ENCODE peak calls at places on chromosomes 12 and 14, in four cellular contexts. One of them, this sample, is unnamed.

GRCh38 chr14:101077511-101078074 is 174.1 kb upstream of the RTL1 start:
- DNase-seq in fibroblast of the aortic adventitia: no peak
- DNase-seq in tibial artery: peak
- DNase-seq in body of pancreas: no peak
- DNase-seq in this sample: peak

GRCh38 chr12:31506907-31507306 is 84.0 kb downstream of the DENND5B start:
- DNase-seq in fibroblast of the aortic adventitia: peak
- DNase-seq in tibial artery: no peak
- DNase-seq in body of pancreas: no peak
- DNase-seq in this sample: no peak

GRCh38 chr12:9730591-9730990 is 2.3 kb downstream of the CLECL1 start:
- DNase-seq in fibroblast of the aortic adventitia: no peak
- DNase-seq in tibial artery: no peak
- DNase-seq in body of pancreas: no peak
- DNase-seq in this sample: no peak

GRCh38 chr12:593396-593976 is 69.8 kb downstream of the NINJ2 start:
- DNase-seq in fibroblast of the aortic adventitia: no peak
- DNase-seq in tibial artery: no peak
- DNase-seq in body of pancreas: no peak
- DNase-seq in this sample: no peak

GRCh38 chr12:124629799-124630198 is 62.4 kb upstream of the NCOR2 start:
- DNase-seq in fibroblast of the aortic adventitia: peak
- DNase-seq in tibial artery: no peak
- DNase-seq in body of pancreas: no peak
- DNase-seq in this sample: no peak

GRCh38 chr12:50799908-50800307 is 36.0 kb downstream of the ATF1 start:
- DNase-seq in fibroblast of the aortic adventitia: peak
- DNase-seq in tibial artery: no peak
- DNase-seq in body of pancreas: no peak
- DNase-seq in this sample: no peak

GRCh38 chr12:92208613-92209121 is 63.0 kb upstream of the BTG1 start:
- DNase-seq in fibroblast of the aortic adventitia: peak
- DNase-seq in tibial artery: no peak
- DNase-seq in body of pancreas: no peak
- DNase-seq in this sample: no peak

GRCh38 chr14:96246535-96246839 is 9.5 kb upstream of the BDKRB1 start:
- DNase-seq in fibroblast of the aortic adventitia: peak
- DNase-seq in tibial artery: peak
- DNase-seq in body of pancreas: no peak
- DNase-seq in this sample: no peak

GRCh38 chr14:95255487-95255886 is 64.2 kb downstream of the CLMN start:
- DNase-seq in fibroblast of the aortic adventitia: peak
- DNase-seq in tibial artery: peak
- DNase-seq in body of pancreas: peak
- DNase-seq in this sample: no peak

GRCh38 chr14:67765192-67765834 is 51.1 kb downstream of the ZFYVE26 start:
- DNase-seq in fibroblast of the aortic adventitia: no peak
- DNase-seq in tibial artery: no peak
- DNase-seq in body of pancreas: no peak
- DNase-seq in this sample: no peak

GRCh38 chr12:1575287-1575798 is 19.0 kb downstream of the FBXL14 start:
- DNase-seq in fibroblast of the aortic adventitia: peak
- DNase-seq in tibial artery: no peak
- DNase-seq in body of pancreas: peak
- DNase-seq in this sample: no peak

GRCh38 chr12:124564232-124564958 is 3.0 kb downstream of the NCOR2 start:
- DNase-seq in fibroblast of the aortic adventitia: no peak
- DNase-seq in tibial artery: no peak
- DNase-seq in body of pancreas: no peak
- DNase-seq in this sample: peak

GRCh38 chr14:105067969-105068301 is 2.7 kb upstream of the GPR132 start:
- DNase-seq in fibroblast of the aortic adventitia: no peak
- DNase-seq in tibial artery: no peak
- DNase-seq in body of pancreas: no peak
- DNase-seq in this sample: no peak

DNA sequence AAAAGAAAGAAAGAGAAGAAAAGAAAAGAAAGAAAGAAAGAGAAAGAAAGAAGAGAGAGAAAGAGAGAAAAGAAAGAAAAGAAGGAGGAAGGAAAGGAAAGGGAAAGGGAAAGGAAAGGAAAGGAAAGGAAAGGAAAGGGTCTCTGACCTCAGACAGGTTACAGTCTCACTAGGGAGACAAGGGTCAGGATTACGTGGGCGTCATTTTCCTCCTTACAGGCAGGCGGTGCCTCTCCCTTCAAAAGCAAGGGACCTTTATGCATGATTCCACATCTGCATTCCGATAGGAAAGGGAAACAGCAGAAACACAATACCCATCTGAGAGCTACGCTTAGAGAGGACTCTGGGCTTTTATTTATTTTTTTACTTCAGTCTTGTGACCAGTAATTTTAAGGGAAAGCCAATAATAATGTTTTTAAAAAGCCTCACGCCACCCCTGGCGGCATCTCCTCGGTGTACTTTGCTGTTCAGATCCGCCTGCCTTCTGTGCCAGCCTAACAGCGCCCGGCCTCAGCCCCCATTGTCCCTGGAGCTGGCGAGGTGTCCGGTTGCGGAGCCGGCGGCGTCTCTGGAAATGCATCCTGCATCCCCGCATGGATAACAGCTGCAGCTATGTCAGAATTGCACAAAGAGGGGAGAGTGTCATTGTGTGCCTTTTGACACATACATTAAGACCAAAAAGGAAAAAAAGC is 882 bp upstream of the HIP1R start:
- DNase-seq in fibroblast of the aortic adventitia: peak
- DNase-seq in tibial artery: no peak
- DNase-seq in body of pancreas: peak
- DNase-seq in this sample: no peak
- TF ChIP-seq CTCF in fibroblast of the aortic adventitia: peak
- TF ChIP-seq CTCF in tibial artery: no peak
- TF ChIP-seq CTCF in body of pancreas: peak
- TF ChIP-seq CTCF in this sample: peak

GRCh38 chr14:63273717-63274673 is 44.7 kb downstream of the GPHB5 start:
- DNase-seq in fibroblast of the aortic adventitia: peak
- DNase-seq in tibial artery: no peak
- DNase-seq in body of pancreas: no peak
- DNase-seq in this sample: no peak
- TF ChIP-seq CTCF in fibroblast of the aortic adventitia: no peak
- TF ChIP-seq CTCF in tibial artery: no peak
- TF ChIP-seq CTCF in body of pancreas: no peak
- TF ChIP-seq CTCF in this sample: peak

DNA sequence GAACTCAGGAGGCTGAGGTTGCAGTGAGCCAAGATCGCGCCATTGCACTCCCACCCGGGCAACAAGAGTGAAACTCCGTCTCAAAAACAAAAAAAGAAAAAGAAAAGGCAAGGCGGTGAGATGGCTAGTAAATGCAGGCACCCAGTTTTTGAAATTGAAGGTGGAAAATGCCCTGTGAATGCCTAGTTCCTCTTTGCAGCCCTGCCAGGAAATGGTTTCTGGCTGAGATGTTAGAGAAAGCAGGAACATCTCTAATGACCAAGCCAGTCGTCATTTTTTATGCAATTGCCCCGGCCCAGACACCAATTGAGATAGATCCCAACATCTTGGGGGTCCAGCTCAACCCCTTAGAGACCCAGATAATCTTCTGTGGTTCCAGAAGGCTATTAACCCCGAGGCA is 17.0 kb downstream of the SLC8A3 start:
- DNase-seq in fibroblast of the aortic adventitia: no peak
- DNase-seq in tibial artery: no peak
- DNase-seq in body of pancreas: no peak
- DNase-seq in this sample: no peak
- TF ChIP-seq CTCF in fibroblast of the aortic adventitia: no peak
- TF ChIP-seq CTCF in tibial artery: no peak
- TF ChIP-seq CTCF in body of pancreas: no peak
- TF ChIP-seq CTCF in this sample: no peak

DNA sequence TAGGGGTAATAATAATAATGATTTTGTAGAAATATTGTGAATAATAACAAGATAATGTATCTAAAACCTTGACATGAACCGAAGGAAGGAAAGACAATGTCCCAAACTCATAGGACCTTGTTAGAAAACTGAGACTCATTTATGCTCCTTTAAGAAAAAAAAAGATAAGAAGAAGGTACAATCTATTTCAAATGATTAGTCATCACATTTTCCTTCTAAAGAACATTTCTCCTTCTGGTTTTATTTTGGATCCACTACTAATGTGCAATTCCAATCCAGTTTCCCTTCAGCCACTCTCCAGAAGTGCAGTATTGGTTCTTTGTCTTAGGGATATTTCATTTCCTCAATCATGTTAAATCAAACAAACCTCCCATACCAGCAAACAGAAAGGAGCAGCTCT is 526.7 kb downstream of the FUT8 start:
- DNase-seq in fibroblast of the aortic adventitia: no peak
- DNase-seq in tibial artery: no peak
- DNase-seq in body of pancreas: no peak
- DNase-seq in this sample: no peak
- TF ChIP-seq CTCF in fibroblast of the aortic adventitia: no peak
- TF ChIP-seq CTCF in tibial artery: no peak
- TF ChIP-seq CTCF in body of pancreas: no peak
- TF ChIP-seq CTCF in this sample: no peak

GRCh38 chr12:22084852-22085251 is 38.8 kb downstream of the CMAS start:
- DNase-seq in fibroblast of the aortic adventitia: no peak
- DNase-seq in tibial artery: no peak
- DNase-seq in body of pancreas: no peak
- DNase-seq in this sample: no peak

GRCh38 chr12:22088886-22089285 is 42.9 kb downstream of the CMAS start:
- DNase-seq in fibroblast of the aortic adventitia: no peak
- DNase-seq in tibial artery: no peak
- DNase-seq in body of pancreas: no peak
- DNase-seq in this sample: no peak

GRCh38 chr12:22082190-22082701 is 36.2 kb downstream of the CMAS start:
- DNase-seq in fibroblast of the aortic adventitia: no peak
- DNase-seq in tibial artery: no peak
- DNase-seq in body of pancreas: no peak
- DNase-seq in this sample: no peak

GRCh38 chr12:22083167-22083566 is 37.1 kb downstream of the CMAS start:
- DNase-seq in fibroblast of the aortic adventitia: peak
- DNase-seq in tibial artery: no peak
- DNase-seq in body of pancreas: no peak
- DNase-seq in this sample: no peak
- TF ChIP-seq CTCF in fibroblast of the aortic adventitia: peak
- TF ChIP-seq CTCF in tibial artery: peak
- TF ChIP-seq CTCF in body of pancreas: peak
- TF ChIP-seq CTCF in this sample: peak

DNA sequence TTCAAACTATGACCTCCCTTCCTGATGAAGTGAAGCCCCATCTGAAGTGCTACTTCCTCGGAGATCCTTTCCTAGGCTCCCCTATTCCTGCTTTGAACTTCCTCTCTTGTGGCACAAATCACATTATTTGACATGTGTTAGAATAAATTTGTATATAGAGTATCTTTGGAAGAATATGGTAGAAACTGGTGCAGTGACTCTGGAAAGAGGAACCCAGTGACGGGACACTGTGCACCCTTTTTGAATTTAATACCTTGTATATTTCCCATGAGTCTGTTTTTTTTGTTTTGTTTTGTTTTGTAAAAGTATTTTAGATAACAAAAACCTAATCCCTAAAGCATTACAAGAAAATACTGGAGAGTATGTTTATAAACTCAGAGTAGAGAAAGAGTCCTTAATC is 66.3 kb upstream of the SRSF5 start:
- DNase-seq in fibroblast of the aortic adventitia: no peak
- DNase-seq in tibial artery: no peak
- DNase-seq in body of pancreas: no peak
- DNase-seq in this sample: no peak
- TF ChIP-seq CTCF in fibroblast of the aortic adventitia: no peak
- TF ChIP-seq CTCF in tibial artery: no peak
- TF ChIP-seq CTCF in body of pancreas: no peak
- TF ChIP-seq CTCF in this sample: no peak

DNA sequence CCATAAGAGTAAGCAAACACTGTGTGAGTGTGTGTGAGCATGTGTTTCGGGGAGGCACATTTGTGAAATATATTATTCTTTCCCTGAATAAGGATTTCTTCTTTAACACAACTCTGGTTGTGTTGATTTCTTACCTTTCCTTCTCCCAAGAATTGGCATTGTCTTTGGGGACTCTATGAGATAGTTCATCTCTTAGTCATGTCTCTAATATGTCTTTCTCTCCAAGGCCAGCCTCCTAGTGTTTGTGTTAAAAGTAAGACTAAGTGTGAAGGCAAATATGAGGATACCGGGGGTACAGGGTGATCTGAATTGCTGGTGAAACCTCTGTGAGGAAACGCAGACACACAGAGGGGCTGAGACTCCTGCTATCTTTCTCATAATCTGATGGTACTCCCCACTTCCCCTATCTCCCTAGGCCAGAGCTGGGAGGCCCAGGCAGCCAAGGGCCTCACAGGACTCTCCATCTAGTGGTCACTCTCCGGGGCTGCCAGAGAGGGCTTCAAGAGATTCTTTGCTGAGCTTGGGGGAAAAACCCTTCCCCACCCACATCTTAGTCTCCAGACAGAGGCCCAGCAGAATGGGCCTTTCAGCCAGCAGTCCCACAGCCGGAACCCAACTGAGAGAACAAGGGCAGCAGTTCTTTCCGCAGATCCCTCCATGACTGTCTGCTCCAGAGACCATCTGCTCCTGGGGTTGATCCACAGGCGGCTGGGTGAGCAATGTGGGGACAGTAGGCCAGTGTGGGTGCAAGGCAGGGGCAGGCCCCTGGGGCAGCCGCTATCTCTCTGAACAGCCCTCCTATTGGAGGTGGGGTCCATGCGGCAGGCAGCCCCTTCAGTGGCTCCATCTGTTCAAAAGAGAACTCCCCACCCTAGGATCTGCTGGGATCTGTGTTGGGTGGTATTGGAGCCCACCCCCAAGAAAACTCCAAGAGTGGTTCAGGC is 5.8 kb upstream of the HOXC12 start:
- DNase-seq in fibroblast of the aortic adventitia: no peak
- DNase-seq in tibial artery: no peak
- DNase-seq in body of pancreas: no peak
- DNase-seq in this sample: no peak
- TF ChIP-seq CTCF in fibroblast of the aortic adventitia: no peak
- TF ChIP-seq CTCF in tibial artery: no peak
- TF ChIP-seq CTCF in body of pancreas: no peak
- TF ChIP-seq CTCF in this sample: no peak

GRCh38 chr12:39619660-39620433 is at the start of gene ABCD2:
- DNase-seq in fibroblast of the aortic adventitia: peak
- DNase-seq in tibial artery: peak
- DNase-seq in body of pancreas: peak
- DNase-seq in this sample: no peak
- TF ChIP-seq CTCF in fibroblast of the aortic adventitia: no peak
- TF ChIP-seq CTCF in tibial artery: no peak
- TF ChIP-seq CTCF in body of pancreas: no peak
- TF ChIP-seq CTCF in this sample: peak

GRCh38 chr12:19223018-19223417 is 93.5 kb downstream of the PLEKHA5 start:
- DNase-seq in fibroblast of the aortic adventitia: no peak
- DNase-seq in tibial artery: no peak
- DNase-seq in body of pancreas: no peak
- DNase-seq in this sample: no peak
- TF ChIP-seq CTCF in fibroblast of the aortic adventitia: no peak
- TF ChIP-seq CTCF in tibial artery: no peak
- TF ChIP-seq CTCF in body of pancreas: no peak
- TF ChIP-seq CTCF in this sample: peak

GRCh38 chr12:17949558-17950141 is 140.3 kb downstream of the RERGL start:
- DNase-seq in fibroblast of the aortic adventitia: no peak
- DNase-seq in tibial artery: no peak
- DNase-seq in body of pancreas: no peak
- DNase-seq in this sample: no peak

GRCh38 chr12:17950898-17951297 is 139.1 kb downstream of the RERGL start:
- DNase-seq in fibroblast of the aortic adventitia: no peak
- DNase-seq in tibial artery: no peak
- DNase-seq in body of pancreas: no peak
- DNase-seq in this sample: no peak

GRCh38 chr12:17954788-17955187 is 135.2 kb downstream of the RERGL start:
- DNase-seq in fibroblast of the aortic adventitia: no peak
- DNase-seq in tibial artery: no peak
- DNase-seq in body of pancreas: no peak
- DNase-seq in this sample: no peak
- TF ChIP-seq CTCF in fibroblast of the aortic adventitia: peak
- TF ChIP-seq CTCF in tibial artery: no peak
- TF ChIP-seq CTCF in body of pancreas: no peak
- TF ChIP-seq CTCF in this sample: peak

This sample was measured in chondrocyte.